ENCODE peak calls at places on chromosome 9, in eight cellular contexts. U is cardiac fibroblast, C is HuH-7.5, N is transverse colon, Z is EH, H is T-helper 1 cell, Y is cardiac muscle cell, R is Karpas-422. K is an unnamed sample.

GRCh38 chr9:38339496-38339895 is 53.0 kb upstream of the ALDH1B1 start:
- DNase-seq in U (peak; percentile 46), C (no peak), N (no peak), Z (peak; percentile 45), H (no peak), Y (peak; percentile 78), R (no peak), K (no peak)

GRCh38 chr9:134894136-134894860 is 13.7 kb downstream of the FCN2 start:
- DNase-seq in U (no peak), C (no peak), N (no peak), Z (no peak), H (no peak), Y (no peak), R (no peak), K (no peak)

GRCh38 chr9:32502996-32503395 is 23.0 kb downstream of the RIGI start:
- DNase-seq in U (no peak), C (no peak), N (no peak), Z (no peak), H (no peak), Y (no peak), R (no peak), K (no peak)

GRCh38 chr9:129591916-129592315 is 29.0 kb downstream of the C9orf50 start:
- DNase-seq in U (no peak), C (no peak), N (no peak), Z (no peak), H (no peak), Y (no peak), R (no peak), K (no peak)

GRCh38 chr9:35828716-35829083 is at the start of gene FAM221B:
- DNase-seq in U (no peak), C (no peak), N (peak; percentile 48), Z (no peak), H (peak; percentile 22), Y (no peak), R (no peak), K (no peak)

GRCh38 chr9:88710449-88710848 is 175.5 kb downstream of the NXNL2 start:
- DNase-seq in U (peak; percentile 42), C (no peak), N (no peak), Z (peak; percentile 31), H (no peak), Y (no peak), R (no peak), K (no peak)

GRCh38 chr9:136244116-136244775 is 1.4 kb downstream of the QSOX2 start:
- DNase-seq in U (no peak), C (no peak), N (no peak), Z (no peak), H (no peak), Y (no peak), R (peak; percentile 66), K (no peak)

GRCh38 chr9:76713371-76713770 is 50.9 kb upstream of the PCA3 start:
- DNase-seq in U (no peak), C (no peak), N (no peak), Z (no peak), H (no peak), Y (no peak), R (no peak), K (no peak)

GRCh38 chr9:13717356-13718057 is 438.0 kb upstream of the MPDZ start:
- DNase-seq in U (peak; percentile 56), C (no peak), N (no peak), Z (no peak), H (no peak), Y (peak; percentile 49), R (peak; percentile 75), K (no peak)

GRCh38 chr9:99239341-99240055 is 17.4 kb downstream of the SEC61B start:
- DNase-seq in U (peak; percentile 77), C (no peak), N (no peak), Z (peak; percentile 81), H (no peak), Y (peak; percentile 68), R (no peak), K (no peak)

GRCh38 chr9:88789785-88790184 is 201.5 kb upstream of the S1PR3 start:
- DNase-seq in U (peak; percentile 67), C (no peak), N (no peak), Z (peak; percentile 52), H (no peak), Y (peak; percentile 56), R (no peak), K (no peak)

GRCh38 chr9:127277099-127277498 is 12.5 kb downstream of the GARNL3 start:
- DNase-seq in U (no peak), C (no peak), N (no peak), Z (no peak), H (no peak), Y (no peak), R (no peak), K (no peak)

GRCh38 chr9:9912459-9912858 is 700.3 kb downstream of the PTPRD start:
- DNase-seq in U (no peak), C (no peak), N (no peak), Z (no peak), H (no peak), Y (no peak), R (peak; percentile 46), K (no peak)

GRCh38 chr9:35506359-35506758 is 16.4 kb downstream of the RUSC2 start:
- DNase-seq in U (no peak), C (no peak), N (no peak), Z (no peak), H (no peak), Y (no peak), R (no peak), K (no peak)

GRCh38 chr9:75372499-75373268 is 284.4 kb downstream of the OSTF1 start:
- DNase-seq in U (no peak), C (no peak), N (no peak), Z (no peak), H (no peak), Y (no peak), R (no peak), K (no peak)

GRCh38 chr9:35556781-35557180 is 48.3 kb upstream of the TESK1 start:
- DNase-seq in U (no peak), C (no peak), N (no peak), Z (no peak), H (no peak), Y (no peak), R (no peak), K (no peak)

GRCh38 chr9:4738866-4739586 is 2.0 kb downstream of the AK3 start:
- DNase-seq in U (no peak), C (no peak), N (no peak), Z (no peak), H (no peak), Y (no peak), R (no peak), K (no peak)

GRCh38 chr9:82101475-82101874 is 112.9 kb downstream of the SPATA31D1 start:
- DNase-seq in U (peak; percentile 11), C (no peak), N (no peak), Z (peak; percentile 47), H (no peak), Y (no peak), R (no peak), K (no peak)

GRCh38 chr9:99828054-99828416 is 6.3 kb downstream of the NR4A3 start:
- DNase-seq in U (no peak), C (no peak), N (no peak), Z (no peak), H (no peak), Y (no peak), R (no peak), K (no peak)

GRCh38 chr9:112387115-112387514 is 7.2 kb downstream of the HSDL2 start:
- DNase-seq in U (no peak), C (no peak), N (no peak), Z (no peak), H (no peak), Y (no peak), R (no peak), K (no peak)

GRCh38 chr9:134438204-134438788 is 112.0 kb downstream of the RXRA start:
- DNase-seq in U (no peak), C (no peak), N (no peak), Z (no peak), H (no peak), Y (no peak), R (peak; percentile 49), K (no peak)

GRCh38 chr9:132514011-132514744 is 68.2 kb upstream of the BARHL1 start:
- DNase-seq in U (no peak), C (no peak), N (no peak), Z (no peak), H (no peak), Y (no peak), R (no peak), K (no peak)

GRCh38 chr9:30758726-30759446 is 1625.6 kb upstream of the ACO1 start:
- DNase-seq in U (no peak), C (no peak), N (no peak), Z (no peak), H (no peak), Y (no peak), R (no peak), K (no peak)

GRCh38 chr9:132663851-132664250 is 5.9 kb downstream of the DDX31 start:
- DNase-seq in U (no peak), C (no peak), N (no peak), Z (no peak), H (no peak), Y (no peak), R (no peak), K (no peak)

GRCh38 chr9:71863652-71864051 is 47.3 kb downstream of the ABHD17B start:
- DNase-seq in U (peak; percentile 46), C (no peak), N (no peak), Z (peak; percentile 21), H (no peak), Y (peak; percentile 52), R (no peak), K (no peak)

GRCh38 chr9:3992924-3993323 is 306.9 kb downstream of the GLIS3 start:
- DNase-seq in U (peak; percentile 68), C (no peak), N (no peak), Z (peak; percentile 19), H (no peak), Y (peak; percentile 67), R (no peak), K (no peak)

GRCh38 chr9:107484117-107484723 is 5.3 kb downstream of the KLF4 start:
- DNase-seq in U (peak; percentile 88), C (peak; percentile 67), N (peak; percentile 33), Z (peak; percentile 81), H (no peak), Y (peak; percentile 90), R (peak; percentile 77), K (no peak)

GRCh38 chr9:33817327-33818166 is 587 bp downstream of the UBE2R2 start:
- DNase-seq in U (peak; percentile 72), C (peak; percentile 42), N (peak; percentile 53), Z (peak; percentile 84), H (peak; percentile 49), Y (peak; percentile 80), R (peak; percentile 83), K (no peak)

GRCh38 chr9:14529047-14529446 is 164.2 kb downstream of the ZDHHC21 start:
- DNase-seq in U (no peak), C (no peak), N (no peak), Z (no peak), H (no peak), Y (no peak), R (no peak), K (no peak)

GRCh38 chr9:33161589-33162132 is 5.5 kb downstream of the B4GALT1 start:
- DNase-seq in U (no peak), C (no peak), N (peak; percentile 59), Z (no peak), H (no peak), Y (peak; percentile 54), R (no peak), K (no peak)

GRCh38 chr9:86354882-86355399 is 731 bp upstream of the TUT7 start:
- DNase-seq in U (no peak), C (peak; percentile 23), N (no peak), Z (no peak), H (no peak), Y (peak; percentile 28), R (peak; percentile 43), K (no peak)

GRCh38 chr9:95815153-95815552 is 60.3 kb upstream of the ERCC6L2 start:
- DNase-seq in U (peak; percentile 53), C (no peak), N (no peak), Z (peak; percentile 73), H (no peak), Y (peak; percentile 88), R (no peak), K (no peak)

GRCh38 chr9:1637401-1637800 is 377.7 kb upstream of the SMARCA2 start:
- DNase-seq in U (no peak), C (no peak), N (no peak), Z (no peak), H (no peak), Y (no peak), R (no peak), K (no peak)

GRCh38 chr9:134325096-134325812 is 1.0 kb upstream of the RXRA start:
- DNase-seq in U (peak; percentile 50), C (peak; percentile 77), N (peak; percentile 65), Z (peak; percentile 74), H (peak; percentile 29), Y (peak; percentile 50), R (no peak), K (no peak)

K was measured in SK-N-MC.